ENCODE peak calls at places on chromosomes 5 and 9, in four cellular contexts. V is right cardiac atrium; Y is Caco-2; L is CD4-positive, alpha-beta memory T cell. D is an unnamed sample.
A peak's percentile ranks its signal among the peaks of the same experiment; 100 is the strongest.

GRCh38 chr9:92686954-92687353 is 17.0 kb upstream of the IPPK start:
- DNase-seq in V (no peak), Y (peak; percentile 17), L (no peak), D (no peak)

GRCh38 chr9:137458194-137459146 is 664 bp downstream of the NSMF start:
- DNase-seq in V (peak; percentile 77), Y (no peak), L (no peak), D (no peak)

GRCh38 chr9:3880851-3881250 is 355.1 kb upstream of the RFX3 start:
- DNase-seq in V (no peak), Y (no peak), L (no peak), D (no peak)

GRCh38 chr9:6926436-6926835 is 168.7 kb downstream of the KDM4C start:
- DNase-seq in V (no peak), Y (no peak), L (no peak), D (no peak)

GRCh38 chr5:31664566-31664965 is 25.6 kb downstream of the PDZD2 start:
- DNase-seq in V (no peak), Y (peak; percentile 50), L (no peak), D (no peak)

GRCh38 chr5:86679529-86679928 is 61.8 kb downstream of the COX7C start:
- DNase-seq in V (peak; percentile 40), Y (peak; percentile 9), L (peak; percentile 19), D (peak; percentile 9)

GRCh38 chr5:151020304-151021031 is at the start of gene GPX3:
- DNase-seq in V (peak; percentile 98), Y (peak; percentile 96), L (peak; percentile 22), D (peak; percentile 81)

GRCh38 chr9:98430535-98430934 is 175.1 kb upstream of the TBC1D2 start:
- DNase-seq in V (no peak), Y (no peak), L (no peak), D (no peak)

GRCh38 chr5:148471379-148471778 is 87.6 kb downstream of the FBXO38 start:
- DNase-seq in V (no peak), Y (no peak), L (no peak), D (no peak)

GRCh38 chr5:2888520-2889060 is 137.1 kb upstream of the IRX2 start:
- DNase-seq in V (no peak), Y (no peak), L (no peak), D (no peak)

GRCh38 chr5:100898504-100899346 is 4.4 kb downstream of the ST8SIA4 start:
- DNase-seq in V (no peak), Y (no peak), L (no peak), D (no peak)

GRCh38 chr5:100900796-100901731 is 2.0 kb downstream of the ST8SIA4 start:
- DNase-seq in V (peak; percentile 89), Y (peak; percentile 27), L (peak; percentile 91), D (peak; percentile 56)

GRCh38 chr5:100900142-100900795 is 2.8 kb downstream of the ST8SIA4 start:
- DNase-seq in V (peak; percentile 79), Y (peak; percentile 37), L (no peak), D (peak; percentile 27)

GRCh38 chr5:100901851-100902341 is 1.2 kb downstream of the ST8SIA4 start:
- DNase-seq in V (peak; percentile 67), Y (no peak), L (peak; percentile 86), D (peak; percentile 26)

DNA sequence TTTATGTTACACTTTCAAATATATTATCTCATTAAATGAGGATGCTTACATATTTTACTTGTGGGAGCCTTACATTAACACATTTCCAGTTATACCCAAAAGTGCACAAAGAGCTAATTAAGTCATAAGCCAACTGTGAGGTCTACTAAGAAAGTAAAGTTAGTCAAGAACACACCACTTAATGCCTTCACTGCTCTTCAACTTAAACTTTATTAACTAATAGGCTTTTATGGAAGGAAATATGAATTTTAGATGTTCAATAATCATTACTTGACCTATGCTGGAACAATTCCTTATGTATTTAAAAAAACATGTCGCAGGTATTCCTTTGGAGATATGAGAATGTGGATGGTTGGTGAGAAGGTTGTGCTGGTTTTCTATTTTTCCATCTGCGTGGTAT is 3.4 kb downstream of the ST8SIA4 start:
- DNase-seq in V (no peak), Y (no peak), L (no peak), D (no peak)
- H3K4me3 ChIP-seq in V (peak overlapping the region; percentile 63), Y (no peak overlapping the region), L (peak overlapping the region; percentile 69), D (no peak overlapping the region)

DNA sequence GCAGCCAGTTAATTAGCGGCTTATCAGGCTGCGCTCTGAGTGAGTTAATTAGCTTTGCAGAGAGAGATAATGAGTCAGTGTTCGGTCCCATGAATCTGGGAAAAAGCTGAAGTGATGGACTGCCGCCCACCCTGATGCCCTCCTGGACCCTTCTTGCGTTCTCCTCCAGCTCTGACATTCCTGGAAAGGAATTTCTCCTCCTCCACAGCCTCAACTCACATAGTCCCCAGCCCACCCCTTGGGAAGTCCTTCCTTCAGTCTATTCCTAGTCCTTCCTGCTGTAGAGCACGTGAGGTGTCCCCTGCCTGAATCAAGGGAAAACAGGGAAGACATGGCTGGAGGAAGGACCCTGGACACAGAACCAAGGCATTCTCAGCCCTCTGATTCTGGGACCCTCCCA is 3.8 kb downstream of the ARID3C start:
- DNase-seq in V (no peak), Y (no peak), L (no peak), D (peak; percentile 82)
- H3K4me3 ChIP-seq in V (no peak overlapping the region), Y (no peak overlapping the region), L (no peak overlapping the region), D (no peak overlapping the region)

DNA sequence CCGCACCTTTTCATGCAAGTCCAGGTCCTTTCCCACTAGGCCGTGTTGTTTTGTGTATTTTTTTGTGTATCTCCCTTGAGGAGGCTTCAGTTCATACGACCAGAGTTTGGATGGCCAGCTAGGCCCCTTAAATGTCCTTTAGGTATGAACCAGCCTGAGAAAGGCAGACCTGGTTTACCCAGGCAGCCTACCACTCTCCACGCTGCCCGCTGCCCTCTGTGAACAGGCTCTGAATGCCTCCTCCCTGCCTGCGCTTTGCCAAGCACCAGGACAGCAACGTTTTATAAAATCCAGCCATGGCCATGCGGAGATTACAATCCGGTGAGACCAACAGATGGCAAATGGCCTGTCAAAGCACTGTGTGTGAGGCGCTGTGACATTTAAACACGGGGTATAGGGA is 626 bp upstream of the CLTB start:
- DNase-seq in V (no peak), Y (no peak), L (no peak), D (no peak)
- H3K4me3 ChIP-seq in V (no peak overlapping the region), Y (peak overlapping the region; percentile 32), L (peak overlapping the region; percentile 17), D (peak overlapping the region; percentile 75)

GRCh38 chr9:7979591-7979990 is 180.0 kb upstream of the DMAC1 start:
- DNase-seq in V (no peak), Y (no peak), L (no peak), D (no peak)

GRCh38 chr9:7977586-7977985 is 178.0 kb upstream of the DMAC1 start:
- DNase-seq in V (no peak), Y (no peak), L (no peak), D (no peak)

GRCh38 chr9:7976167-7976755 is 176.7 kb upstream of the DMAC1 start:
- DNase-seq in V (no peak), Y (no peak), L (peak; percentile 90), D (no peak)

GRCh38 chr9:7974335-7975005 is 174.9 kb upstream of the DMAC1 start:
- DNase-seq in V (no peak), Y (no peak), L (peak; percentile 22), D (no peak)

GRCh38 chr9:7976856-7977255 is 177.3 kb upstream of the DMAC1 start:
- DNase-seq in V (no peak), Y (no peak), L (no peak), D (no peak)
- H3K4me3 ChIP-seq in V (no peak overlapping the region), Y (no peak overlapping the region), L (no peak overlapping the region), D (no peak overlapping the region)

DNA sequence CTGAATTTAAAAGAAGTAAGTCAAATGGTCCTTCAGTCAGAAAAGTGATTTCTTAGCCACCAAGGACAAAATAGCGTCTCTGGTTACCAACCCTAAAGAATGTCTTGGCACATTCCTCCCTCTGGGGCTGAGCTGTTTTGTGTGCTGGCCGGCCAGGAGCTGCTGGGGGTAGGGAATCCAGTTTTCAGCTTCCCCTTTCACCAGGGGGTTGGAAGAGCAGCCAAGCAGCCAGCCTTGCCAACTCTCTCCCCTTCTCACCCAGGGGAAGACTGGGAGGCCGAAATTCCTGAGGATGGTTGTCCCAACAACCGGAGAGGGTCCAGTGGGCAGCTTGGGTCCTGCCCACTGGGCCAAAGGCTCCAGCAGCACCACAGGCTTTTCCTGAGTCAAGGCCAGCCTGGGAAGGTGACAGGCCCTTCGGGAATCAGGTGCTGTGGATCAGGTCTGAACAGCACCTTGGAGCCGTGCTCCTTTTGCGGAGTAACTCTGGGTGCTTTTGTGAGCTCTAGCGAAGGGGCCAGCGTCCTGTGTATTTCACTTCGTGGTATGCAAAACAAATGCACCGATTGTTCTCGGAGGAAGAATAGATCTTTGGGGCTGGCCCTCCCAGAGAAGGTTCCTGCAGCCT is 4.2 kb downstream of the WWC1 start:
- DNase-seq in V (no peak), Y (peak; percentile 74), L (no peak), D (peak; percentile 70)
- H3K4me3 ChIP-seq in V (no peak overlapping the region), Y (no peak overlapping the region), L (no peak overlapping the region), D (no peak overlapping the region)

GRCh38 chr5:103393131-103393754 is 134.7 kb downstream of the MACIR start:
- DNase-seq in V (peak; percentile 37), Y (no peak), L (no peak), D (peak; percentile 14)
- H3K4me3 ChIP-seq in V (no peak overlapping the region), Y (no peak overlapping the region), L (no peak overlapping the region), D (no peak overlapping the region)

DNA sequence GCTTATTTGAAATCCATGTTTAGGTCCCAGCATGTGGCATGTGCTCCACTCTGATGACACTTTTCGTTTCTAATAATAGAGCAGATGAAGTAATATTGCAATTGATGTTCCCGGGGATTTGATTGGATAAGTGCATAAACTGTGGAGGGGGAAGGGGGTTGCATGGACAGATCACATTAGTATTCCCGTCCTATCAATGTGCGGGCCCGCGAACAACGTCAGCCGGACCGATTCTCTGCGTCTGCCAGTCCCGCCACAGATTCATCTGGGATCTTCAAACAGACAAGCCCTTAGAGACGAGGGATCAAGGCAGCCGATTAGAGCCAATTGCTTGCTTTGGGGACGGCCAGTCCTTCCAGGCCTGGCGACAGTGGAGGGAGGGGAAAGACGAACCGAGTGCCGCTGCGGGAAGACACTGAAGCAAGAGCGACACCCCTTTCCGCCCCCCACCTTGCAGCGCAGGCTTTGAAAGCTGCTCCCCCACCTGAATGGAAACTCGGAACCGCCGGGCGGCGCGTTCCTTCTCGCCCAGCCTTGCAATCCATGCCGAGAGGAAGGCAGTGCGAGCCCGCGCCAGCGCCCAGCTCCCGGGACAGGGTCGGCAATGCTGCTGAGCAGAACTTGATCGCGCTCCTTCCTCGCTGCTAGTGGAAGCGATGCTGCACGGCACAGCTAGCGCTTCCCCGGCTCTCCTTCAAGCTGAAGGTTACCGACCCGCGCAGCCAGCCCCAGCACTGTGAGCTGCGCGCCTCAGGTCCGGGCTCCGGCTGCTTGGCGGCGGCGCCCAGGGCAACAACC is at the start of gene RGS7BP:
- DNase-seq in V (peak; percentile 84), Y (peak; percentile 12), L (no peak), D (peak; percentile 64)
- H3K4me3 ChIP-seq in V (peak within 1 kb of the TSS; percentile 60), Y (peak within 1 kb of the TSS; percentile 14), L (no peak within 1 kb of the TSS), D (peak within 1 kb of the TSS; percentile 48)